ENCODE peak calls at places on chromosomes 12 and 14, in seven cellular contexts. One of them, this sample, is unnamed.

GRCh38 chr12:94725375-94726168 is 75.2 kb upstream of the TMCC3 start:
- DNase-seq in GM23248: peak
- DNase-seq in stomach: peak
- DNase-seq in heart right ventricle: no peak
- DNase-seq in AG04450: no peak
- DNase-seq in suprapubic skin: no peak
- DNase-seq in astrocyte of the spinal cord: peak
- DNase-seq in this sample: no peak

GRCh38 chr12:108879615-108880254 is at the start of gene DAO:
- DNase-seq in GM23248: no peak
- DNase-seq in stomach: no peak
- DNase-seq in heart right ventricle: no peak
- DNase-seq in AG04450: no peak
- DNase-seq in suprapubic skin: no peak
- DNase-seq in astrocyte of the spinal cord: no peak
- DNase-seq in this sample: no peak

GRCh38 chr12:77888611-77889010 is 57.9 kb downstream of the NAV3 start:
- DNase-seq in GM23248: peak
- DNase-seq in stomach: no peak
- DNase-seq in heart right ventricle: no peak
- DNase-seq in AG04450: peak
- DNase-seq in suprapubic skin: no peak
- DNase-seq in astrocyte of the spinal cord: peak
- DNase-seq in this sample: no peak

GRCh38 chr12:71393625-71394024 is 46.0 kb upstream of the LGR5 start:
- DNase-seq in GM23248: no peak
- DNase-seq in stomach: no peak
- DNase-seq in heart right ventricle: no peak
- DNase-seq in AG04450: no peak
- DNase-seq in suprapubic skin: no peak
- DNase-seq in astrocyte of the spinal cord: no peak
- DNase-seq in this sample: no peak

GRCh38 chr12:29346764-29347421 is 34.1 kb downstream of the ERGIC2 start:
- DNase-seq in GM23248: peak
- DNase-seq in stomach: no peak
- DNase-seq in heart right ventricle: no peak
- DNase-seq in AG04450: no peak
- DNase-seq in suprapubic skin: no peak
- DNase-seq in astrocyte of the spinal cord: peak
- DNase-seq in this sample: no peak

GRCh38 chr12:55847603-55848329 is 5.0 kb upstream of the MMP19 start:
- DNase-seq in GM23248: peak
- DNase-seq in stomach: peak
- DNase-seq in heart right ventricle: peak
- DNase-seq in AG04450: peak
- DNase-seq in suprapubic skin: peak
- DNase-seq in astrocyte of the spinal cord: peak
- DNase-seq in this sample: peak

GRCh38 chr12:779745-780734 is 27.7 kb downstream of the WNK1 start:
- DNase-seq in GM23248: peak
- DNase-seq in stomach: no peak
- DNase-seq in heart right ventricle: no peak
- DNase-seq in AG04450: peak
- DNase-seq in suprapubic skin: no peak
- DNase-seq in astrocyte of the spinal cord: peak
- DNase-seq in this sample: no peak

GRCh38 chr14:69543341-69544249 is 31.1 kb downstream of the CCDC177 start:
- DNase-seq in GM23248: peak
- DNase-seq in stomach: peak
- DNase-seq in heart right ventricle: no peak
- DNase-seq in AG04450: peak
- DNase-seq in suprapubic skin: no peak
- DNase-seq in astrocyte of the spinal cord: peak
- DNase-seq in this sample: peak

GRCh38 chr14:50410016-50410530 is 13.4 kb upstream of the CDKL1 start:
- DNase-seq in GM23248: no peak
- DNase-seq in stomach: no peak
- DNase-seq in heart right ventricle: no peak
- DNase-seq in AG04450: no peak
- DNase-seq in suprapubic skin: no peak
- DNase-seq in astrocyte of the spinal cord: peak
- DNase-seq in this sample: no peak

GRCh38 chr12:39236994-39237393 is 205.9 kb downstream of the KIF21A start:
- DNase-seq in GM23248: peak
- DNase-seq in stomach: no peak
- DNase-seq in heart right ventricle: no peak
- DNase-seq in AG04450: no peak
- DNase-seq in suprapubic skin: no peak
- DNase-seq in astrocyte of the spinal cord: peak
- DNase-seq in this sample: no peak

GRCh38 chr12:103011974-103012763 is 54.7 kb downstream of the ASCL1 start:
- DNase-seq in GM23248: no peak
- DNase-seq in stomach: no peak
- DNase-seq in heart right ventricle: no peak
- DNase-seq in AG04450: no peak
- DNase-seq in suprapubic skin: no peak
- DNase-seq in astrocyte of the spinal cord: no peak
- DNase-seq in this sample: no peak

DNA sequence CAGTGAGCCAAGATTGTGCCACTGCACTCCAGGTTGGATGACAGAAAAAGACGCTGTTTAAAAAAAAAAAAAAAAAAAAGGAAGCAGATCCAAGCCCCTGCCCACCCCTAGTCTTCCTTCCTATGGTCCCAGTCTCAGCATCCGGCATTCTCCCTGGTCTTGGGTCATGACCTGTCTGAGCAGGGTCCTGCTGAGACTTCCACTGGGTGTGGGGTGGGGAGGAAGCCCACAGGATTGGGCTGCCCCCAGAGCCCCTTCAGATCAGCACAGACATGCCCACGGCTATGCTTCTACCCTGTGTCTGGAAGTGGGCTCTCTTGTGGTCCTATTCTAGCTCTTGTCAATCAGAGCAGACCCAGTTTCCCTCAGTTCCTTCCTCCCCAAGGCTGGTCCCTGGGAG is 12.6 kb upstream of the PLEK2 start:
- DNase-seq in GM23248: no peak
- DNase-seq in stomach: no peak
- DNase-seq in heart right ventricle: no peak
- DNase-seq in AG04450: no peak
- DNase-seq in suprapubic skin: no peak
- DNase-seq in astrocyte of the spinal cord: no peak
- DNase-seq in this sample: no peak
- H3K4me3 ChIP-seq in GM23248: no peak
- H3K4me3 ChIP-seq in stomach: no peak
- H3K4me3 ChIP-seq in heart right ventricle: no peak
- H3K4me3 ChIP-seq in AG04450: no peak
- H3K4me3 ChIP-seq in suprapubic skin: no peak
- H3K4me3 ChIP-seq in astrocyte of the spinal cord: no peak
- H3K4me3 ChIP-seq in this sample: no peak

DNA sequence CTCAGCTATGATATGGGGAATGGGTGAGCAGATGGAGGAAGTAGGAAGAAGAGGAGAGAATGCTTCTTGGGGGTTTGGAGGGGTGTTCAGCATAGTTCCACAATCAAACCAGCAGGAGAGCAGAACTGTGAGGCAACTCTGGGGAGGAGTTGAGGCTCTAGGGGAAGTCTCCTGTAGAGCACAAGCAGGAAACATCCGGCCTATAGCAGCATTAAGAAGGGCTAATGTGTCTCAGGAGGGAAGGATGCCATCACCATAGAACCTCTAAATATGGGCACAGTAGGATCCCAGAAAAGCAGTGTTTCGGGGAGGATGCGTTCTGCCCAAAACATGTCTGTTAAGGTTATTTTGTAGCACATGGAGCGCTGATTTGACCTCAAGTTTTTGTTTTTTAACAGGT is 8.4 kb upstream of the SALL2 start:
- DNase-seq in GM23248: no peak
- DNase-seq in stomach: no peak
- DNase-seq in heart right ventricle: no peak
- DNase-seq in AG04450: no peak
- DNase-seq in suprapubic skin: no peak
- DNase-seq in astrocyte of the spinal cord: no peak
- DNase-seq in this sample: no peak
- H3K4me3 ChIP-seq in GM23248: no peak
- H3K4me3 ChIP-seq in stomach: no peak
- H3K4me3 ChIP-seq in heart right ventricle: no peak
- H3K4me3 ChIP-seq in AG04450: no peak
- H3K4me3 ChIP-seq in suprapubic skin: no peak
- H3K4me3 ChIP-seq in astrocyte of the spinal cord: no peak
- H3K4me3 ChIP-seq in this sample: no peak

DNA sequence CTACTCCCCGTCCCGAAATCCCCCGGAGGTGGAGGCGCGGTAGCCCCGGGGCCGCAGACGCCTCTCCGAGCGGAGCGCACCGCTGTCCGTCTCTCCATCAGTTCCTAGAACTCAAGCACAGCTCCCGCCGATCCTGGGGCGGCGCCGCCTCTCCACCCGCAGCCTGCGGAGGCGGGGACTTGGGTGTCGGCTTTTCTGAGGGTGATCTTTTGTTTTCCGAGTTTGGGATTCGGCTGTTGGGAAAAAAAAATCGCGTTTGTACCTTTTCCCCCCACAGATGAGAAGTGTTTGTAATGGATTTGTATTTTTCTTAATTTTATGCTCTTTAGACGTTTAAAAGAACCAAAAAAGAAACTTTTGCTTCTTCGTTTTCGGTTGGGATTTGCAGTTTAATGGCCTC is 26.6 kb downstream of the LRCOL1 start:
- DNase-seq in GM23248: no peak
- DNase-seq in stomach: no peak
- DNase-seq in heart right ventricle: no peak
- DNase-seq in AG04450: no peak
- DNase-seq in suprapubic skin: no peak
- DNase-seq in astrocyte of the spinal cord: no peak
- DNase-seq in this sample: no peak
- H3K4me3 ChIP-seq in GM23248: no peak
- H3K4me3 ChIP-seq in stomach: no peak
- H3K4me3 ChIP-seq in heart right ventricle: no peak
- H3K4me3 ChIP-seq in AG04450: no peak
- H3K4me3 ChIP-seq in suprapubic skin: no peak
- H3K4me3 ChIP-seq in astrocyte of the spinal cord: no peak
- H3K4me3 ChIP-seq in this sample: no peak

GRCh38 chr14:103207038-103207403 is 83.8 kb downstream of the TNFAIP2 start:
- DNase-seq in GM23248: peak
- DNase-seq in stomach: peak
- DNase-seq in heart right ventricle: peak
- DNase-seq in AG04450: no peak
- DNase-seq in suprapubic skin: peak
- DNase-seq in astrocyte of the spinal cord: no peak
- DNase-seq in this sample: peak
- H3K4me3 ChIP-seq in GM23248: peak
- H3K4me3 ChIP-seq in stomach: peak
- H3K4me3 ChIP-seq in heart right ventricle: peak
- H3K4me3 ChIP-seq in AG04450: peak
- H3K4me3 ChIP-seq in suprapubic skin: peak
- H3K4me3 ChIP-seq in astrocyte of the spinal cord: peak
- H3K4me3 ChIP-seq in this sample: peak

DNA sequence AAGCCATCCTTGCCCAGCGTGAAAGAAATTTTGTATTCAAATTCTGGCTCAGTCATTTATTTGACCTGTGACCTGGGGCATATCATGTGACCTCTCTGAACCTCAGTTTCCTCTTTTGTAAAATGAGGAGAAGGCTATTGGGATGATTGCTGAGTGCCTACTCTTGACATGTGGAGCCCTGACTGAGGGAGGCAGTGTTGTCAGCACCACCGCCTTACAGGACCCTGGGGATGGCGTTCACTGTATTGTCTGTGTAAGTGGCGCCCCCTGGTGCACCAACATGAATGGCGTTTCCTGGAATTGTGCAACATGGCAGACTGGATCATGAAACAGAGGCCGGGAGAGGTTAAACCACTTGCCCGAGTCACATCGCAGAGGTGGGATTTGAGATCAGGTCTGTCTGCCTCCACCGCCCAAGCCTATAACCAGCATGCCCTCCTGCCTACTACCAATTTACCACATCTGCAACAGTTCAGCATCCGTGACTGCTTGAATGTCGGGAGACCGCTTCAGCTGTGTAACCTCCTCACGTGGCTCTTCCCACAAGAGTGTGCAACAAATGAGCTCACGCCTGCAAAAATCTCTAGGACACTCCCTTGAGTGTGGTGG is 20.1 kb upstream of the CCDC63 start:
- DNase-seq in GM23248: peak
- DNase-seq in stomach: peak
- DNase-seq in heart right ventricle: peak
- DNase-seq in AG04450: peak
- DNase-seq in suprapubic skin: peak
- DNase-seq in astrocyte of the spinal cord: peak
- DNase-seq in this sample: peak
- H3K4me3 ChIP-seq in GM23248: peak
- H3K4me3 ChIP-seq in stomach: no peak
- H3K4me3 ChIP-seq in heart right ventricle: no peak
- H3K4me3 ChIP-seq in AG04450: peak
- H3K4me3 ChIP-seq in suprapubic skin: peak
- H3K4me3 ChIP-seq in astrocyte of the spinal cord: no peak
- H3K4me3 ChIP-seq in this sample: peak

GRCh38 chr12:6279256-6279628 is 31.2 kb upstream of the PLEKHG6 start:
- DNase-seq in GM23248: no peak
- DNase-seq in stomach: no peak
- DNase-seq in heart right ventricle: no peak
- DNase-seq in AG04450: no peak
- DNase-seq in suprapubic skin: no peak
- DNase-seq in astrocyte of the spinal cord: no peak
- DNase-seq in this sample: no peak
- H3K4me3 ChIP-seq in GM23248: no peak
- H3K4me3 ChIP-seq in stomach: peak
- H3K4me3 ChIP-seq in heart right ventricle: peak
- H3K4me3 ChIP-seq in AG04450: no peak
- H3K4me3 ChIP-seq in suprapubic skin: peak
- H3K4me3 ChIP-seq in astrocyte of the spinal cord: no peak
- H3K4me3 ChIP-seq in this sample: peak

GRCh38 chr12:123041042-123041531 is 60.6 kb downstream of the ARL6IP4 start:
- DNase-seq in GM23248: no peak
- DNase-seq in stomach: no peak
- DNase-seq in heart right ventricle: no peak
- DNase-seq in AG04450: no peak
- DNase-seq in suprapubic skin: no peak
- DNase-seq in astrocyte of the spinal cord: no peak
- DNase-seq in this sample: no peak
- H3K4me3 ChIP-seq in GM23248: no peak
- H3K4me3 ChIP-seq in stomach: no peak
- H3K4me3 ChIP-seq in heart right ventricle: no peak
- H3K4me3 ChIP-seq in AG04450: no peak
- H3K4me3 ChIP-seq in suprapubic skin: no peak
- H3K4me3 ChIP-seq in astrocyte of the spinal cord: no peak
- H3K4me3 ChIP-seq in this sample: no peak